ENCODE peak calls at places on chromosome 10, in eight cellular contexts. One of them, this sample, is unnamed. For H3K9me3, the result is how much of the 10 kb centered on the place peaks cover.

GRCh38 chr10:18615618-18616017 is 35.8 kb downstream of the NSUN6 start:
- DNase-seq in hepatocyte: no peak
- DNase-seq in AG04450: no peak
- DNase-seq in heart left ventricle: no peak
- DNase-seq in CD8-positive, alpha-beta T cell: no peak
- DNase-seq in heart right ventricle: no peak
- DNase-seq in left ventricle myocardium inferior: no peak
- DNase-seq in upper lobe of right lung: no peak
- DNase-seq in this sample: no peak

GRCh38 chr10:15842493-15843169 is 17.7 kb downstream of the MINDY3 start:
- DNase-seq in hepatocyte: no peak
- DNase-seq in AG04450: no peak
- DNase-seq in heart left ventricle: no peak
- DNase-seq in CD8-positive, alpha-beta T cell: no peak
- DNase-seq in heart right ventricle: no peak
- DNase-seq in left ventricle myocardium inferior: no peak
- DNase-seq in upper lobe of right lung: no peak
- DNase-seq in this sample: no peak

GRCh38 chr10:74923556-74923955 is 97.2 kb downstream of the KAT6B start:
- DNase-seq in hepatocyte: no peak
- DNase-seq in AG04450: no peak
- DNase-seq in heart left ventricle: no peak
- DNase-seq in CD8-positive, alpha-beta T cell: no peak
- DNase-seq in heart right ventricle: peak
- DNase-seq in left ventricle myocardium inferior: no peak
- DNase-seq in upper lobe of right lung: peak
- DNase-seq in this sample: no peak

GRCh38 chr10:131453772-131454634 is 142.5 kb upstream of the TCERG1L start:
- DNase-seq in hepatocyte: peak
- DNase-seq in AG04450: no peak
- DNase-seq in heart left ventricle: no peak
- DNase-seq in CD8-positive, alpha-beta T cell: peak
- DNase-seq in heart right ventricle: peak
- DNase-seq in left ventricle myocardium inferior: peak
- DNase-seq in upper lobe of right lung: peak
- DNase-seq in this sample: peak

GRCh38 chr10:101484154-101484748 is 103.8 kb downstream of the POLL start:
- DNase-seq in hepatocyte: no peak
- DNase-seq in AG04450: no peak
- DNase-seq in heart left ventricle: no peak
- DNase-seq in CD8-positive, alpha-beta T cell: no peak
- DNase-seq in heart right ventricle: no peak
- DNase-seq in left ventricle myocardium inferior: no peak
- DNase-seq in upper lobe of right lung: no peak
- DNase-seq in this sample: no peak

GRCh38 chr10:112915590-112916572 is 34.2 kb upstream of the TCF7L2 start:
- DNase-seq in hepatocyte: peak
- DNase-seq in AG04450: no peak
- DNase-seq in heart left ventricle: no peak
- DNase-seq in CD8-positive, alpha-beta T cell: no peak
- DNase-seq in heart right ventricle: no peak
- DNase-seq in left ventricle myocardium inferior: no peak
- DNase-seq in upper lobe of right lung: no peak
- DNase-seq in this sample: no peak

GRCh38 chr10:18455086-18455884 is 196.1 kb downstream of the NSUN6 start:
- DNase-seq in hepatocyte: no peak
- DNase-seq in AG04450: no peak
- DNase-seq in heart left ventricle: no peak
- DNase-seq in CD8-positive, alpha-beta T cell: no peak
- DNase-seq in heart right ventricle: no peak
- DNase-seq in left ventricle myocardium inferior: no peak
- DNase-seq in upper lobe of right lung: no peak
- DNase-seq in this sample: no peak

GRCh38 chr10:15316144-15316543 is 54.9 kb downstream of the FAM171A1 start:
- DNase-seq in hepatocyte: peak
- DNase-seq in AG04450: no peak
- DNase-seq in heart left ventricle: no peak
- DNase-seq in CD8-positive, alpha-beta T cell: no peak
- DNase-seq in heart right ventricle: no peak
- DNase-seq in left ventricle myocardium inferior: no peak
- DNase-seq in upper lobe of right lung: no peak
- DNase-seq in this sample: no peak

GRCh38 chr10:71265618-71266146 is 53.3 kb downstream of the UNC5B start:
- DNase-seq in hepatocyte: no peak
- DNase-seq in AG04450: no peak
- DNase-seq in heart left ventricle: peak
- DNase-seq in CD8-positive, alpha-beta T cell: no peak
- DNase-seq in heart right ventricle: no peak
- DNase-seq in left ventricle myocardium inferior: no peak
- DNase-seq in upper lobe of right lung: no peak
- DNase-seq in this sample: no peak

GRCh38 chr10:57142925-57143576 is 782.0 kb upstream of the ZWINT start:
- DNase-seq in hepatocyte: no peak
- DNase-seq in AG04450: no peak
- DNase-seq in heart left ventricle: no peak
- DNase-seq in CD8-positive, alpha-beta T cell: no peak
- DNase-seq in heart right ventricle: no peak
- DNase-seq in left ventricle myocardium inferior: no peak
- DNase-seq in upper lobe of right lung: no peak
- DNase-seq in this sample: no peak

GRCh38 chr10:24444337-24444736 is 235.4 kb downstream of the KIAA1217 start:
- DNase-seq in hepatocyte: no peak
- DNase-seq in AG04450: no peak
- DNase-seq in heart left ventricle: no peak
- DNase-seq in CD8-positive, alpha-beta T cell: no peak
- DNase-seq in heart right ventricle: no peak
- DNase-seq in left ventricle myocardium inferior: no peak
- DNase-seq in upper lobe of right lung: no peak
- DNase-seq in this sample: no peak

GRCh38 chr10:87551324-87551723 is 46.6 kb downstream of the MINPP1 start:
- DNase-seq in hepatocyte: no peak
- DNase-seq in AG04450: no peak
- DNase-seq in heart left ventricle: no peak
- DNase-seq in CD8-positive, alpha-beta T cell: no peak
- DNase-seq in heart right ventricle: no peak
- DNase-seq in left ventricle myocardium inferior: no peak
- DNase-seq in upper lobe of right lung: no peak
- DNase-seq in this sample: no peak

GRCh38 chr10:16519908-16520861 is 1.5 kb downstream of the C1QL3 start:
- DNase-seq in hepatocyte: peak
- DNase-seq in AG04450: no peak
- DNase-seq in heart left ventricle: no peak
- DNase-seq in CD8-positive, alpha-beta T cell: no peak
- DNase-seq in heart right ventricle: no peak
- DNase-seq in left ventricle myocardium inferior: no peak
- DNase-seq in upper lobe of right lung: no peak
- DNase-seq in this sample: no peak

GRCh38 chr10:17062493-17063487 is 66.8 kb downstream of the CUBN start:
- DNase-seq in hepatocyte: peak
- DNase-seq in AG04450: peak
- DNase-seq in heart left ventricle: no peak
- DNase-seq in CD8-positive, alpha-beta T cell: no peak
- DNase-seq in heart right ventricle: peak
- DNase-seq in left ventricle myocardium inferior: no peak
- DNase-seq in upper lobe of right lung: no peak
- DNase-seq in this sample: no peak

GRCh38 chr10:117005454-117006055 is 568 bp upstream of the SHTN1 start:
- DNase-seq in hepatocyte: peak
- DNase-seq in AG04450: no peak
- DNase-seq in heart left ventricle: no peak
- DNase-seq in CD8-positive, alpha-beta T cell: no peak
- DNase-seq in heart right ventricle: no peak
- DNase-seq in left ventricle myocardium inferior: no peak
- DNase-seq in upper lobe of right lung: no peak
- DNase-seq in this sample: no peak

GRCh38 chr10:132845780-132846595 is 60.0 kb upstream of the NKX6-2 start:
- DNase-seq in hepatocyte: no peak
- DNase-seq in AG04450: no peak
- DNase-seq in heart left ventricle: no peak
- DNase-seq in CD8-positive, alpha-beta T cell: no peak
- DNase-seq in heart right ventricle: no peak
- DNase-seq in left ventricle myocardium inferior: no peak
- DNase-seq in upper lobe of right lung: no peak
- DNase-seq in this sample: no peak

GRCh38 chr10:77940627-77941026 is 14.1 kb upstream of the DLG5 start:
- DNase-seq in hepatocyte: no peak
- DNase-seq in AG04450: no peak
- DNase-seq in heart left ventricle: no peak
- DNase-seq in CD8-positive, alpha-beta T cell: no peak
- DNase-seq in heart right ventricle: no peak
- DNase-seq in left ventricle myocardium inferior: no peak
- DNase-seq in upper lobe of right lung: no peak
- DNase-seq in this sample: no peak
- H3K27ac ChIP-seq in hepatocyte: peak
- H3K27ac ChIP-seq in AG04450: no peak
- H3K27ac ChIP-seq in heart left ventricle: no peak
- H3K27ac ChIP-seq in CD8-positive, alpha-beta T cell: no peak
- H3K27ac ChIP-seq in heart right ventricle: no peak
- H3K27ac ChIP-seq in left ventricle myocardium inferior: no peak
- H3K27ac ChIP-seq in upper lobe of right lung: no peak
- H3K27ac ChIP-seq in this sample: no peak

GRCh38 chr10:7258948-7259523 is 151.8 kb downstream of the SFMBT2 start:
- DNase-seq in hepatocyte: no peak
- DNase-seq in AG04450: no peak
- DNase-seq in heart left ventricle: no peak
- DNase-seq in CD8-positive, alpha-beta T cell: peak
- DNase-seq in heart right ventricle: peak
- DNase-seq in left ventricle myocardium inferior: no peak
- DNase-seq in upper lobe of right lung: no peak
- DNase-seq in this sample: peak
- H3K9me3 ChIP-seq in hepatocyte: under half
- H3K9me3 ChIP-seq in AG04450: under half
- H3K9me3 ChIP-seq in heart left ventricle: under half
- H3K9me3 ChIP-seq in CD8-positive, alpha-beta T cell: under half
- H3K9me3 ChIP-seq in heart right ventricle: under half
- H3K9me3 ChIP-seq in left ventricle myocardium inferior: under half
- H3K9me3 ChIP-seq in upper lobe of right lung: under half
- H3K9me3 ChIP-seq in this sample: under half

DNA sequence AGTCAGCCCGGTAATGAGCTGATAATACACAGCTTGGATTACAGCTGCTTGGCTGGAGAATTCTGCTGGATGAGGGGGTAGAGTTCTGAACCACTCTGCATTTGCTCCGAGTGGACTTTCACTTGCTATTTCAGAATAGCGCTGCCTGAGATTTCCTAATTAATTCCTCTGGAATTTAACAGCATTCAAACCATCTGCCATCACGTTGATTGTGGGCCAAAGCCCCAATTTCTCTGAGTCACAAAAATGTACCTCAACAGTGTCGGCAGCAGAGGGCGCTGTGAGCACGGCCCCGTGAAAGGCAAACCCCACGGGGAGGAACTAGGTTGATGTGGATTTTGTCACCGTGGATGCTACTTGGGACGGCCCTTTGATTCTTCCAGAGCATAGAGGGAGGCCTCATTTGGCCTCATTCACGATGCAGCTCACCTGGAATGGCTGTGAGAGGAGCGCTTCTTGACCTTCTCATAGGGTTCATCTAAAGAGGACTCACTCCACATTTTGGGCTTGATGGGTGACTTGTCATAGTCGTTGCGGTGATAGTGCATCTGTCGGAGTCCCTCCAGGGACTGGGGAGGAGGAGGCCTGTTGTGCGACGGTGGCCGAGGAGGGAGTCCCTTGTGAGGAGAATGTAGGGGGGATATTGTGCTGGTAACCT is 73.3 kb downstream of the PRPF18 start:
- DNase-seq in hepatocyte: peak
- DNase-seq in AG04450: peak
- DNase-seq in heart left ventricle: peak
- DNase-seq in CD8-positive, alpha-beta T cell: peak
- DNase-seq in heart right ventricle: peak
- DNase-seq in left ventricle myocardium inferior: peak
- DNase-seq in upper lobe of right lung: peak
- DNase-seq in this sample: peak
- H3K27ac ChIP-seq in hepatocyte: no peak
- H3K27ac ChIP-seq in AG04450: peak
- H3K27ac ChIP-seq in heart left ventricle: peak
- H3K27ac ChIP-seq in CD8-positive, alpha-beta T cell: no peak
- H3K27ac ChIP-seq in heart right ventricle: peak
- H3K27ac ChIP-seq in left ventricle myocardium inferior: peak
- H3K27ac ChIP-seq in upper lobe of right lung: peak
- H3K27ac ChIP-seq in this sample: no peak

GRCh38 chr10:29753283-29753682 is 118.5 kb upstream of the SVIL start:
- DNase-seq in hepatocyte: no peak
- DNase-seq in AG04450: no peak
- DNase-seq in heart left ventricle: no peak
- DNase-seq in CD8-positive, alpha-beta T cell: no peak
- DNase-seq in heart right ventricle: no peak
- DNase-seq in left ventricle myocardium inferior: no peak
- DNase-seq in upper lobe of right lung: no peak
- DNase-seq in this sample: no peak
- H3K9me3 ChIP-seq in hepatocyte: under half
- H3K9me3 ChIP-seq in AG04450: under half
- H3K9me3 ChIP-seq in heart left ventricle: under half
- H3K9me3 ChIP-seq in CD8-positive, alpha-beta T cell: under half
- H3K9me3 ChIP-seq in heart right ventricle: under half
- H3K9me3 ChIP-seq in left ventricle myocardium inferior: under half
- H3K9me3 ChIP-seq in upper lobe of right lung: under half
- H3K9me3 ChIP-seq in this sample: under half

GRCh38 chr10:58696736-58697135 is 184.1 kb downstream of the BICC1 start:
- DNase-seq in hepatocyte: no peak
- DNase-seq in AG04450: no peak
- DNase-seq in heart left ventricle: no peak
- DNase-seq in CD8-positive, alpha-beta T cell: no peak
- DNase-seq in heart right ventricle: no peak
- DNase-seq in left ventricle myocardium inferior: no peak
- DNase-seq in upper lobe of right lung: no peak
- DNase-seq in this sample: no peak
- H3K27ac ChIP-seq in hepatocyte: no peak
- H3K27ac ChIP-seq in AG04450: no peak
- H3K27ac ChIP-seq in heart left ventricle: no peak
- H3K27ac ChIP-seq in CD8-positive, alpha-beta T cell: no peak
- H3K27ac ChIP-seq in heart right ventricle: no peak
- H3K27ac ChIP-seq in left ventricle myocardium inferior: no peak
- H3K27ac ChIP-seq in upper lobe of right lung: no peak
- H3K27ac ChIP-seq in this sample: no peak

This sample was measured in CD4-positive, alpha-beta T cell.